ENCODE peak calls at places on chromosomes 2 and 18, in five cellular contexts. N is left lobe of liver, X is SK-MEL-5, O is nucleus accumbens, E is left cardiac atrium. A is an unnamed sample.

GRCh38 chr2:69943000-69943840 is 18.2 kb downstream of the ASPRV1 start:
- DNase-seq in O (no peak), E (no peak), X (no peak), N (no peak), A (no peak)

GRCh38 chr2:126707941-126708340 is 52.0 kb downstream of the GYPC start:
- DNase-seq in E (no peak), X (no peak), O (no peak), N (peak), A (no peak)

GRCh38 chr2:224584111-224584764 is 925 bp downstream of the CUL3 start:
- DNase-seq in X (peak), N (peak), E (peak), O (peak), A (peak)

GRCh38 chr2:141728142-141728541 is 402.7 kb downstream of the LRP1B start:
- DNase-seq in O (no peak), N (no peak), E (no peak), X (no peak), A (no peak)

GRCh38 chr2:37856101-37856751 is 68.9 kb upstream of the RMDN2 start:
- DNase-seq in N (no peak), O (no peak), X (no peak), E (peak), A (no peak)

GRCh38 chr18:58535340-58536186 is 93.3 kb downstream of the ALPK2 start:
- DNase-seq in X (peak), N (no peak), E (no peak), O (no peak), A (no peak)

GRCh38 chr2:158586491-158586890 is 129.7 kb downstream of the PKP4 start:
- DNase-seq in E (no peak), O (no peak), X (no peak), N (no peak), A (no peak)

GRCh38 chr2:45765847-45766254 is 114.4 kb downstream of the PRKCE start:
- DNase-seq in O (no peak), X (no peak), E (no peak), N (no peak), A (no peak)

GRCh38 chr2:48415765-48416515 is 114.0 kb upstream of the STON1 start:
- DNase-seq in N (no peak), X (peak), O (no peak), E (no peak), A (peak)

GRCh38 chr18:75214766-75215515 is 4.3 kb downstream of the TSHZ1 start:
- DNase-seq in O (no peak), E (no peak), N (no peak), X (no peak), A (no peak)

GRCh38 chr18:61589053-61589723 is 256.0 kb downstream of the CDH20 start:
- DNase-seq in E (no peak), O (no peak), X (no peak), N (no peak), A (no peak)

GRCh38 chr2:128986026-128986720 is 667.5 kb upstream of the HS6ST1 start:
- DNase-seq in O (peak), X (no peak), N (no peak), E (no peak), A (no peak)

A was measured in foreskin melanocyte.